ENCODE peak calls at places on chromosome 7, in nine cellular contexts. One of them, this sample, is unnamed.

GRCh38 chr7:12550956-12551355 is 19.6 kb upstream of the SCIN start:
- DNase-seq in transverse colon: no peak
- DNase-seq in spleen: no peak
- DNase-seq in sigmoid colon: no peak
- DNase-seq in stomach: no peak
- DNase-seq in H1: no peak
- DNase-seq in Panc1: no peak
- DNase-seq in esophagus muscularis mucosa: no peak
- DNase-seq in HepG2: no peak
- DNase-seq in this sample: no peak

GRCh38 chr7:80941206-80941758 is 22.4 kb upstream of the SEMA3C start:
- DNase-seq in esophagus muscularis mucosa: no peak
- DNase-seq in Panc1: peak; percentile 92
- DNase-seq in stomach: no peak
- DNase-seq in transverse colon: no peak
- DNase-seq in H1: no peak
- DNase-seq in HepG2: no peak
- DNase-seq in spleen: no peak
- DNase-seq in sigmoid colon: no peak
- DNase-seq in this sample: no peak

GRCh38 chr7:73521636-73522080 is 435 bp downstream of the BAZ1B start:
- DNase-seq in Panc1: no peak
- DNase-seq in sigmoid colon: no peak
- DNase-seq in transverse colon: no peak
- DNase-seq in esophagus muscularis mucosa: peak; percentile 93
- DNase-seq in HepG2: peak; percentile 13
- DNase-seq in H1: peak; percentile 75
- DNase-seq in spleen: no peak
- DNase-seq in stomach: peak; percentile 61
- DNase-seq in this sample: no peak

GRCh38 chr7:151372612-151373265 is 31.1 kb downstream of the NUB1 start:
- DNase-seq in HepG2: no peak
- DNase-seq in spleen: peak; percentile 54
- DNase-seq in sigmoid colon: peak; percentile 52
- DNase-seq in transverse colon: peak; percentile 2
- DNase-seq in stomach: no peak
- DNase-seq in esophagus muscularis mucosa: no peak
- DNase-seq in Panc1: no peak
- DNase-seq in H1: peak; percentile 47
- DNase-seq in this sample: no peak

GRCh38 chr7:99794585-99795502 is 10.9 kb upstream of the CYP3A4 start:
- DNase-seq in H1: no peak
- DNase-seq in Panc1: no peak
- DNase-seq in stomach: no peak
- DNase-seq in sigmoid colon: no peak
- DNase-seq in spleen: no peak
- DNase-seq in HepG2: peak; percentile 93
- DNase-seq in transverse colon: no peak
- DNase-seq in esophagus muscularis mucosa: no peak
- DNase-seq in this sample: no peak

GRCh38 chr7:51340029-51340838 is 23.6 kb upstream of the COBL start:
- DNase-seq in stomach: peak; percentile 50
- DNase-seq in H1: no peak
- DNase-seq in esophagus muscularis mucosa: no peak
- DNase-seq in transverse colon: no peak
- DNase-seq in sigmoid colon: no peak
- DNase-seq in HepG2: no peak
- DNase-seq in Panc1: no peak
- DNase-seq in spleen: no peak
- DNase-seq in this sample: no peak

GRCh38 chr7:140196361-140197217 is 19.8 kb upstream of the KDM7A start:
- DNase-seq in sigmoid colon: peak; percentile 85
- DNase-seq in spleen: no peak
- DNase-seq in H1: no peak
- DNase-seq in stomach: no peak
- DNase-seq in transverse colon: no peak
- DNase-seq in Panc1: no peak
- DNase-seq in esophagus muscularis mucosa: no peak
- DNase-seq in HepG2: no peak
- DNase-seq in this sample: no peak

GRCh38 chr7:68722044-68722443 is 876.2 kb upstream of the AUTS2 start:
- DNase-seq in sigmoid colon: no peak
- DNase-seq in spleen: no peak
- DNase-seq in Panc1: no peak
- DNase-seq in esophagus muscularis mucosa: no peak
- DNase-seq in H1: no peak
- DNase-seq in stomach: no peak
- DNase-seq in transverse colon: no peak
- DNase-seq in HepG2: no peak
- DNase-seq in this sample: no peak

GRCh38 chr7:44581907-44582603 is at the start of gene TMED4:
- DNase-seq in transverse colon: peak; percentile 100
- DNase-seq in HepG2: peak; percentile 96
- DNase-seq in sigmoid colon: peak; percentile 100
- DNase-seq in Panc1: peak; percentile 97
- DNase-seq in H1: peak; percentile 100
- DNase-seq in stomach: peak; percentile 100
- DNase-seq in esophagus muscularis mucosa: peak; percentile 100
- DNase-seq in spleen: peak; percentile 100
- DNase-seq in this sample: peak; percentile 99

GRCh38 chr7:44311561-44312495 is 13.6 kb downstream of the CAMK2B start:
- DNase-seq in spleen: peak; percentile 64
- DNase-seq in esophagus muscularis mucosa: peak; percentile 74
- DNase-seq in HepG2: no peak
- DNase-seq in H1: no peak
- DNase-seq in transverse colon: no peak
- DNase-seq in Panc1: no peak
- DNase-seq in stomach: peak; percentile 14
- DNase-seq in sigmoid colon: no peak
- DNase-seq in this sample: no peak

GRCh38 chr7:158449266-158449665 is 138.4 kb downstream of the PTPRN2 start:
- DNase-seq in transverse colon: no peak
- DNase-seq in Panc1: no peak
- DNase-seq in HepG2: no peak
- DNase-seq in spleen: no peak
- DNase-seq in esophagus muscularis mucosa: no peak
- DNase-seq in H1: no peak
- DNase-seq in stomach: no peak
- DNase-seq in sigmoid colon: no peak
- DNase-seq in this sample: no peak

GRCh38 chr7:24948739-24949138 is 31.2 kb downstream of the OSBPL3 start:
- DNase-seq in spleen: no peak
- DNase-seq in Panc1: no peak
- DNase-seq in H1: no peak
- DNase-seq in transverse colon: no peak
- DNase-seq in sigmoid colon: no peak
- DNase-seq in HepG2: no peak
- DNase-seq in stomach: no peak
- DNase-seq in esophagus muscularis mucosa: no peak
- DNase-seq in this sample: no peak

GRCh38 chr7:81410471-81411117 is 359.3 kb downstream of the HGF start:
- DNase-seq in HepG2: no peak
- DNase-seq in sigmoid colon: no peak
- DNase-seq in esophagus muscularis mucosa: no peak
- DNase-seq in H1: no peak
- DNase-seq in transverse colon: no peak
- DNase-seq in spleen: no peak
- DNase-seq in stomach: no peak
- DNase-seq in Panc1: no peak
- DNase-seq in this sample: no peak

GRCh38 chr7:126845331-126845730 is 407.4 kb downstream of the GRM8 start:
- DNase-seq in stomach: no peak
- DNase-seq in HepG2: no peak
- DNase-seq in transverse colon: no peak
- DNase-seq in spleen: no peak
- DNase-seq in sigmoid colon: no peak
- DNase-seq in Panc1: no peak
- DNase-seq in H1: no peak
- DNase-seq in esophagus muscularis mucosa: no peak
- DNase-seq in this sample: no peak

DNA sequence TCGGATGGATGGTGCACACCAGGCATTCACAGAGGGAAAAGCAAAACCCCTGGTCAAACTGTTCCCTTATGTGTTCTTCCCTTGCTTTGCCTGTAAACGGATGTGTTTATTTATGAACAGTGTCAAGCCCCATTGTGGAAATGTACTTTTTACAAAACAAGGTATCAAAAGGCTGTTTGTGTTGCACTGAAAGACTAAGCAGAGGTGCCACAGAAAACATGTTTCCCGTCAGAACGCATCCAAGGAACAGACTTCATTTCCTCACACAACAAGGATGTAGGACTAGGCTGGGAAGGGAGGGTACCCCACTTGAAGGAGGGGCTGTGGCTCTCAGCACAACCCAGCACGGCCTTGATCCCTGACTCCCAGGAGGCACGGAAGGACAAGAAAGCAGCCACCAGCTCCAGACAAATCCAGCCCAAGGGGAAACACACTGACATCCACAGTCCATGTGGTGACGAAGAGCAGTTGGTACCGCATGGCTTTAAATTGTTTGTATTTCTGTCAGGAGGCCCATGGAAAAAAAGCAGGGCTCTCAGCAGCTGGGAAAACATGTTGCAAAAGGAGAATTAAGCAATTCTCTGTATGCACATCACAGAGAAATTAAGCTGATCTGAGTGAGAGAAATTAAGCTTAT is 85.6 kb downstream of the RNF216 start:
- DNase-seq in Panc1: no peak
- DNase-seq in HepG2: no peak
- DNase-seq in stomach: no peak
- DNase-seq in spleen: no peak
- DNase-seq in esophagus muscularis mucosa: no peak
- DNase-seq in H1: no peak
- DNase-seq in transverse colon: peak; percentile 28
- DNase-seq in sigmoid colon: peak; percentile 91
- DNase-seq in this sample: no peak
- H3K4me1 ChIP-seq in Panc1: peaks cover 35% of the 10 kb centered on the region
- H3K4me1 ChIP-seq in HepG2: peaks cover 31% of the 10 kb centered on the region
- H3K4me1 ChIP-seq in stomach: peaks cover 100% of the 10 kb centered on the region
- H3K4me1 ChIP-seq in spleen: peaks cover 93% of the 10 kb centered on the region
- H3K4me1 ChIP-seq in esophagus muscularis mucosa: peaks cover 100% of the 10 kb centered on the region
- H3K4me1 ChIP-seq in H1: no peaks in the 10 kb centered on the region
- H3K4me1 ChIP-seq in transverse colon: peaks cover 96% of the 10 kb centered on the region
- H3K4me1 ChIP-seq in sigmoid colon: peaks cover 100% of the 10 kb centered on the region
- H3K4me1 ChIP-seq in this sample: peaks cover 71% of the 10 kb centered on the region

DNA sequence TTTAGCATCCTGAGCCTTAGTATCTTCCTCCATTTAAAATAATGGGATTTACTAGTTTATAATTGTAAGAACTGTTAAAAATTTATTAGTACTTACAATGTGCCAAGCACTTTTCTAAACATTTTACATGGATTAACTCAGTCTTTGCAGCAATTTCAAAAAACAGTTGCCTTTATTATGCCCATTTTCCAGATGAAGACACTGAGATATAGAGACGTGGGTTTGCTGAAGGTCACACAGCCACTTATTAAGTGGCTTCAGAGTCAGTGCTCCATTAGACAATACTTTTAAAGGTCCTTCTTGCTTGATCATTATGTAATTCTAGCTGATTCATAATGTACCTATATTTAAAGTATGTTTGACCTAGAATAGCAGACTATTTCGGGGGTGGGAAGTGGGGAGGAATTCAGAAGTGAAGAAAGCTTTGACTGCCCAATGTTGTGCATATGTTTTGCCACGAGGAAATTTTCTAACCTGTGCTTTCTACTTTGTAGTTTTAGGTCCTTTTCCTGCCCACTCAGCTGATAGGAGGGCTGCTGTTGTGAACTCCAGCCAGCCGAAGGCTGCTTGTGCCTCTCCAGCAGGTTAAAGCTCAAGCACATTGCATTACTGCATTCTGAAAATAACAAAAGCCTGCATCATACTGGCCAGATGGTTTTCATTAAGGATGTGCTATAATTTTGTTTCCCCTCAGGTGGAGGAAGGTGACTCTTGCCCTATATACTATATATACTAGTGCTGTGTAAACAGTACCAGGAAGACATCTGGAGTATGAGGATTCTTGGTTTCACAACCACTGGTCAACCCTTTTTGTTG is 4.3 kb downstream of the PLEKHA8 start:
- DNase-seq in sigmoid colon: no peak
- DNase-seq in H1: no peak
- DNase-seq in transverse colon: no peak
- DNase-seq in spleen: no peak
- DNase-seq in stomach: no peak
- DNase-seq in esophagus muscularis mucosa: no peak
- DNase-seq in HepG2: no peak
- DNase-seq in Panc1: no peak
- DNase-seq in this sample: no peak
- TF ChIP-seq POLR2AphosphoS5 in sigmoid colon: no peak
- TF ChIP-seq POLR2AphosphoS5 in H1: no peak
- TF ChIP-seq POLR2AphosphoS5 in transverse colon: peak; percentile 10
- TF ChIP-seq POLR2AphosphoS5 in spleen: no peak
- TF ChIP-seq POLR2AphosphoS5 in stomach: no peak
- TF ChIP-seq POLR2AphosphoS5 in esophagus muscularis mucosa: no peak
- TF ChIP-seq POLR2AphosphoS5 in HepG2: no peak
- TF ChIP-seq POLR2AphosphoS5 in Panc1: no peak
- TF ChIP-seq POLR2AphosphoS5 in this sample: no peak

GRCh38 chr7:112084506-112084905 is 121.7 kb downstream of the DOCK4 start:
- DNase-seq in HepG2: no peak
- DNase-seq in stomach: peak; percentile 31
- DNase-seq in Panc1: no peak
- DNase-seq in esophagus muscularis mucosa: no peak
- DNase-seq in H1: no peak
- DNase-seq in sigmoid colon: no peak
- DNase-seq in transverse colon: no peak
- DNase-seq in spleen: no peak
- DNase-seq in this sample: no peak
- H3K4me1 ChIP-seq in HepG2: peaks cover 67% of the 10 kb centered on the region
- H3K4me1 ChIP-seq in stomach: peaks cover 17% of the 10 kb centered on the region
- H3K4me1 ChIP-seq in Panc1: peaks cover 7% of the 10 kb centered on the region
- H3K4me1 ChIP-seq in esophagus muscularis mucosa: peaks cover 18% of the 10 kb centered on the region
- H3K4me1 ChIP-seq in H1: no peaks in the 10 kb centered on the region
- H3K4me1 ChIP-seq in sigmoid colon: peaks cover 5% of the 10 kb centered on the region
- H3K4me1 ChIP-seq in transverse colon: peaks cover 3% of the 10 kb centered on the region
- H3K4me1 ChIP-seq in spleen: peaks cover 28% of the 10 kb centered on the region
- H3K4me1 ChIP-seq in this sample: peaks cover 19% of the 10 kb centered on the region

GRCh38 chr7:11266101-11266500 is 292.4 kb downstream of the PHF14 start:
- DNase-seq in transverse colon: no peak
- DNase-seq in esophagus muscularis mucosa: no peak
- DNase-seq in stomach: no peak
- DNase-seq in HepG2: no peak
- DNase-seq in Panc1: no peak
- DNase-seq in spleen: no peak
- DNase-seq in H1: no peak
- DNase-seq in sigmoid colon: no peak
- DNase-seq in this sample: no peak

GRCh38 chr7:11256501-11256900 is 282.8 kb downstream of the PHF14 start:
- DNase-seq in HepG2: no peak
- DNase-seq in Panc1: no peak
- DNase-seq in H1: no peak
- DNase-seq in esophagus muscularis mucosa: no peak
- DNase-seq in sigmoid colon: no peak
- DNase-seq in transverse colon: no peak
- DNase-seq in stomach: no peak
- DNase-seq in spleen: no peak
- DNase-seq in this sample: no peak

DNA sequence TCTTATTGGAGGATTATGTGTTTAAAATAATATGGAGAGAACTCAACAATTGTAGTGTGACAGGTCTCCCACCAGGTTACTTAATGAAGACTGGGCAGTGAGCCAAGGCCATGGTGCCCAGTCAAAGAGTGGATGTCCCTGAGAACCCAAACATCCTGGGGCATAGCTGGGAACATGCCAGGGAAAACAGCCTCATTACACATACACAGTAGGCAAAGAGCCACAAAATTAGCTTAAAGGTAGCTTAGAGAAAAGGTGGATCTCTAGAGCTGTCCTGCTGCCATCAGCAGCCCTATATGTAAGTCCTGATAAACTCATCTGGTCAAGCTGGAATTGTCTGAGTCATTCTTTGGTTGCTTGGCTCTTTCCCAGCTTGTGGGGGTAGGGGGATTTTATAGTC is 287.8 kb downstream of the PHF14 start:
- DNase-seq in stomach: peak; percentile 34
- DNase-seq in transverse colon: no peak
- DNase-seq in spleen: no peak
- DNase-seq in H1: no peak
- DNase-seq in esophagus muscularis mucosa: no peak
- DNase-seq in Panc1: no peak
- DNase-seq in sigmoid colon: no peak
- DNase-seq in HepG2: peak; percentile 6
- DNase-seq in this sample: no peak
- TF ChIP-seq POLR2AphosphoS5 in stomach: no peak
- TF ChIP-seq POLR2AphosphoS5 in transverse colon: no peak
- TF ChIP-seq POLR2AphosphoS5 in spleen: no peak
- TF ChIP-seq POLR2AphosphoS5 in H1: no peak
- TF ChIP-seq POLR2AphosphoS5 in esophagus muscularis mucosa: no peak
- TF ChIP-seq POLR2AphosphoS5 in Panc1: no peak
- TF ChIP-seq POLR2AphosphoS5 in sigmoid colon: no peak
- TF ChIP-seq POLR2AphosphoS5 in HepG2: no peak
- TF ChIP-seq POLR2AphosphoS5 in this sample: no peak